ENCODE peak calls at places on chromosomes 5 and 9, in nine cellular contexts. V is left colon; A is AG09319; Z is stimulated activated CD4-positive, alpha-beta T cell treated with anti-CD3 and anti-CD28 coated beads, TNF-alpha, amount 100 ng/mL, for 1 hour; Y is NCI-H748 treated with DMSO at 0.1 percent for 48 hours; Q is uterus; J is NCI-H446 treated with DMSO at 0.1 percent for 48 hours; D is brain microvascular endothelial cell; G is fibroblast of mammary gland. T is an unnamed sample.

GRCh38 chr9:5231212-5231611 is at the start of gene INSL4:
- DNase-seq in J (no peak), D (peak), A (no peak), V (no peak), Q (no peak), Y (no peak), Z (no peak), G (peak), T (peak)

GRCh38 chr5:133290669-133291235 is 238.9 kb downstream of the HSPA4 start:
- DNase-seq in A (no peak), Z (no peak), Y (no peak), Q (no peak), J (no peak), D (no peak), G (no peak), V (no peak), T (no peak)

GRCh38 chr5:62960781-62961180 is 382.2 kb downstream of the LRRC70 start:
- DNase-seq in G (no peak), Y (no peak), Q (no peak), Z (no peak), J (no peak), D (no peak), A (no peak), V (no peak), T (no peak)

GRCh38 chr5:76608833-76609232 is 14.4 kb downstream of the F2RL2 start:
- DNase-seq in D (peak), A (no peak), Z (no peak), G (peak), V (no peak), Q (no peak), Y (no peak), J (no peak), T (no peak)

GRCh38 chr9:112059145-112059979 is 115.7 kb downstream of the SUSD1 start:
- DNase-seq in D (peak), Q (no peak), A (no peak), J (no peak), Y (no peak), Z (no peak), V (peak), G (peak), T (peak)

GRCh38 chr9:136921307-136921706 is 23.2 kb downstream of the FBXW5 start:
- DNase-seq in D (no peak), Z (no peak), A (no peak), G (no peak), V (no peak), Y (no peak), J (no peak), Q (no peak), T (no peak)

GRCh38 chr5:54695198-54695966 is 177.8 kb downstream of the SNX18 start:
- DNase-seq in Q (no peak), G (no peak), V (no peak), A (no peak), D (peak), J (no peak), Z (no peak), Y (no peak), T (no peak)

GRCh38 chr5:140284013-140284412 is 18.9 kb downstream of the PFDN1 start:
- DNase-seq in J (no peak), Z (no peak), G (no peak), V (no peak), D (no peak), A (no peak), Q (no peak), Y (no peak), T (no peak)

GRCh38 chr5:152634596-152634995 is 229.5 kb upstream of the NMUR2 start:
- DNase-seq in Q (no peak), G (no peak), Y (peak), V (no peak), A (no peak), D (no peak), Z (no peak), J (peak), T (no peak)

GRCh38 chr5:126806-127205 is 34.8 kb downstream of the PLEKHG4B start:
- DNase-seq in Y (no peak), D (no peak), G (no peak), Z (no peak), Q (no peak), A (no peak), V (no peak), J (no peak), T (no peak)

GRCh38 chr5:149133795-149134777 is 7.2 kb upstream of the ABLIM3 start:
- DNase-seq in Q (peak), A (peak), J (no peak), Y (no peak), G (peak), D (peak), Z (no peak), V (no peak), T (peak)

GRCh38 chr9:96523429-96523828 is 73.5 kb downstream of the HABP4 start:
- DNase-seq in G (peak), Q (peak), Z (no peak), Y (no peak), A (no peak), J (no peak), D (peak), V (no peak), T (peak)

GRCh38 chr5:116674881-116675627 is 100.4 kb upstream of the SEMA6A start:
- DNase-seq in D (no peak), A (no peak), V (no peak), Q (no peak), G (no peak), J (no peak), Z (no peak), Y (no peak), T (no peak)

GRCh38 chr9:83955985-83956287 is 24.1 kb downstream of the HNRNPK start:
- DNase-seq in J (no peak), Y (no peak), D (no peak), Q (peak), A (no peak), Z (no peak), V (no peak), G (no peak), T (no peak)

GRCh38 chr5:669111-669841 is 23.9 kb downstream of the TPPP start:
- DNase-seq in Z (no peak), D (peak), Q (no peak), A (no peak), V (no peak), G (no peak), Y (no peak), J (no peak), T (no peak)

GRCh38 chr5:137752873-137753226 is 1.3 kb downstream of the HNRNPA0 start:
- DNase-seq in V (peak), G (no peak), D (no peak), Q (no peak), Y (no peak), Z (no peak), A (no peak), J (no peak), T (no peak)

GRCh38 chr5:143019614-143020515 is 249.7 kb downstream of the ARHGAP26 start:
- DNase-seq in Q (no peak), G (no peak), Y (no peak), Z (no peak), D (no peak), A (no peak), J (peak), V (no peak), T (no peak)

GRCh38 chr5:88942967-88943291 is 59.9 kb upstream of the MEF2C start:
- DNase-seq in Q (no peak), Y (no peak), D (no peak), V (no peak), Z (no peak), G (no peak), A (no peak), J (no peak), T (no peak)

GRCh38 chr5:8912106-8912505 is 633.8 kb downstream of the SEMA5A start:
- DNase-seq in J (no peak), Y (no peak), V (no peak), Q (no peak), A (no peak), Z (no peak), D (peak), G (peak), T (no peak)

GRCh38 chr9:107693620-107694326 is 204.2 kb upstream of the KLF4 start:
- DNase-seq in V (no peak), Y (no peak), Z (no peak), D (peak), G (peak), A (no peak), Q (no peak), J (no peak), T (peak)